ENCODE peak calls at places on chromosomes 1 and 21, in eight cellular contexts. R is mesendoderm, T is HT1080, V is astrocyte of the spinal cord, D is G401, M is T-cell, F is non-pigmented ciliary epithelial cell, O is hypothalamus. U is an unnamed sample.

GRCh38 chr1:228459091-228459993 is 27.8 kb upstream of the RNF187 start:
- DNase-seq in O (no peak), M (peak), T (peak), R (peak), V (peak), F (no peak), D (peak), U (no peak)

GRCh38 chr1:207841907-207842306 is 69.0 kb downstream of the CD34 start:
- DNase-seq in V (no peak), R (no peak), D (no peak), T (no peak), F (no peak), M (no peak), O (no peak), U (no peak)

GRCh38 chr1:152460529-152460899 is 46.5 kb upstream of the CRNN start:
- DNase-seq in M (no peak), F (no peak), V (no peak), D (no peak), T (no peak), R (no peak), O (no peak), U (no peak)

GRCh38 chr1:3368711-3369436 is 85.6 kb upstream of the ARHGEF16 start:
- DNase-seq in T (no peak), R (no peak), D (no peak), V (peak), F (no peak), M (no peak), O (no peak), U (no peak)

GRCh38 chr1:47985001-47985400 is 12.2 kb downstream of the TRABD2B start:
- DNase-seq in O (no peak), M (no peak), D (no peak), T (no peak), F (no peak), V (no peak), R (no peak), U (no peak)

GRCh38 chr1:4653796-4654715 is at the start of gene AJAP1:
- DNase-seq in M (no peak), F (no peak), V (no peak), T (no peak), R (peak), O (no peak), D (no peak), U (no peak)

GRCh38 chr1:218817747-218818146 is 355.9 kb upstream of the LYPLAL1 start:
- DNase-seq in T (no peak), O (no peak), R (no peak), V (no peak), D (no peak), F (no peak), M (no peak), U (no peak)

GRCh38 chr1:66778969-66779368 is 22.1 kb downstream of the INSL5 start:
- DNase-seq in F (no peak), T (no peak), V (no peak), R (no peak), D (no peak), O (no peak), M (no peak), U (no peak)

GRCh38 chr21:40847956-40848355 is 998 bp upstream of the DSCAM start:
- DNase-seq in O (peak), T (no peak), V (no peak), R (peak), F (no peak), D (no peak), M (no peak), U (no peak)

GRCh38 chr1:75641325-75641724 is 30.4 kb upstream of the SLC44A5 start:
- DNase-seq in F (no peak), V (no peak), R (no peak), M (no peak), D (no peak), T (no peak), O (no peak), U (no peak)

GRCh38 chr21:45860493-45861155 is 120.9 kb upstream of the COL6A1 start:
- DNase-seq in O (no peak), M (no peak), F (no peak), D (no peak), R (no peak), V (no peak), T (no peak), U (no peak)

GRCh38 chr1:185957441-185958363 is 223.5 kb downstream of the HMCN1 start:
- DNase-seq in R (no peak), T (no peak), D (no peak), O (no peak), V (no peak), M (no peak), F (no peak), U (no peak)

GRCh38 chr1:29282924-29283803 is 46.8 kb downstream of the PTPRU start:
- DNase-seq in V (peak), T (peak), F (no peak), R (peak), M (no peak), D (peak), O (no peak), U (no peak)

GRCh38 chr1:67355745-67356424 is 48.2 kb downstream of the IL12RB2 start:
- DNase-seq in T (peak), M (no peak), F (peak), D (no peak), R (no peak), O (no peak), V (peak), U (peak)

GRCh38 chr1:230129341-230129740 is 62.3 kb downstream of the GALNT2 start:
- DNase-seq in R (no peak), T (no peak), D (no peak), O (no peak), M (no peak), V (no peak), F (no peak), U (no peak)

GRCh38 chr1:46246548-46247432 is 773 bp upstream of the RAD54L start:
- DNase-seq in M (peak), V (no peak), F (no peak), D (no peak), T (no peak), O (peak), R (no peak), U (no peak)

GRCh38 chr1:230382060-230382491 is 44.1 kb downstream of the PGBD5 start:
- DNase-seq in D (peak), V (no peak), T (peak), F (no peak), R (peak), O (no peak), M (no peak), U (no peak)

GRCh38 chr1:26387447-26387846 is 14.9 kb upstream of the ZNF683 start:
- DNase-seq in D (no peak), M (no peak), T (peak), V (peak), O (no peak), R (peak), F (no peak), U (no peak)

GRCh38 chr1:56193656-56194055 is 385.7 kb downstream of the PLPP3 start:
- DNase-seq in R (no peak), V (no peak), M (no peak), O (no peak), T (no peak), F (no peak), D (no peak), U (no peak)

GRCh38 chr1:30452925-30453324 is 270.5 kb downstream of the MATN1 start:
- DNase-seq in D (no peak), F (no peak), M (no peak), R (no peak), V (no peak), T (no peak), O (no peak), U (no peak)

GRCh38 chr21:45306832-45307571 is 19.3 kb upstream of the POFUT2 start:
- DNase-seq in T (no peak), V (peak), R (no peak), M (no peak), D (peak), O (peak), F (no peak), U (no peak)

GRCh38 chr1:226664413-226665101 is 74.5 kb downstream of the ITPKB start:
- DNase-seq in V (peak), R (peak), T (no peak), F (no peak), D (no peak), M (no peak), O (no peak), U (peak)

GRCh38 chr1:80066060-80066459 is 1059.5 kb upstream of the ADGRL4 start:
- DNase-seq in T (no peak), M (no peak), V (peak), D (no peak), R (no peak), F (no peak), O (no peak), U (no peak)

GRCh38 chr1:67738401-67738800 is 53.4 kb downstream of the GADD45A start:
- DNase-seq in T (no peak), M (no peak), V (no peak), O (no peak), F (no peak), D (no peak), R (peak), U (no peak)

GRCh38 chr1:107544285-107544684 is 403.4 kb downstream of the NTNG1 start:
- DNase-seq in V (no peak), T (no peak), D (no peak), F (no peak), O (no peak), M (no peak), R (no peak), U (no peak)